ENCODE peak calls at places on chromosomes 5 and 9, in six cellular contexts. M, Z, J, T, W and C are unnamed samples.
A peak's percentile ranks its signal among the peaks of the same experiment; 100 is the strongest.

GRCh38 chr9:108474356-108474755 is 381.4 kb downstream of the ACTL7B start:
- DNase-seq in M (no peak), Z (no peak), J (no peak), T (no peak), W (no peak), C (no peak)

GRCh38 chr9:96033896-96034295 is 158.4 kb downstream of the ERCC6L2 start:
- DNase-seq in T (no peak), W (no peak), M (no peak), J (no peak), Z (no peak), C (no peak)

GRCh38 chr9:126667190-126668055 is 53.7 kb downstream of the LMX1B start:
- DNase-seq in J (no peak), Z (no peak), T (no peak), M (no peak), W (peak; percentile 26), C (no peak)

GRCh38 chr5:10572451-10572850 is 8.6 kb downstream of the ANKRD33B start:
- DNase-seq in W (no peak), M (no peak), Z (no peak), J (no peak), T (no peak), C (no peak)

GRCh38 chr9:136021171-136021890 is 60.2 kb upstream of the UBAC1 start:
- DNase-seq in W (no peak), J (no peak), Z (no peak), M (no peak), T (no peak), C (peak; percentile 18)

GRCh38 chr9:38694676-38695075 is 25.3 kb downstream of the FAM240B start:
- DNase-seq in M (no peak), Z (no peak), T (no peak), J (no peak), W (no peak), C (no peak)

GRCh38 chr5:54821445-54822330 is 163.7 kb downstream of the ESM1 start:
- DNase-seq in T (no peak), Z (no peak), J (no peak), W (no peak), M (no peak), C (no peak)

GRCh38 chr5:108295588-108296368 is 86.1 kb downstream of the FBXL17 start:
- DNase-seq in M (no peak), J (no peak), Z (no peak), T (peak; percentile 56), W (no peak), C (no peak)

GRCh38 chr5:912356-913091 is 19.8 kb downstream of the TRIP13 start:
- DNase-seq in M (peak; percentile 77), T (peak; percentile 83), Z (peak; percentile 98), W (no peak), J (peak; percentile 59), C (no peak)

GRCh38 chr9:125649315-125649714 is 57.7 kb downstream of the MAPKAP1 start:
- DNase-seq in M (no peak), T (peak; percentile 67), Z (peak; percentile 17), W (no peak), J (no peak), C (peak; percentile 46)

GRCh38 chr9:27626629-27627564 is 53.6 kb upstream of the C9orf72 start:
- DNase-seq in M (no peak), J (no peak), Z (no peak), T (no peak), W (no peak), C (no peak)

GRCh38 chr9:136488247-136489214 is 5.7 kb upstream of the SEC16A start:
- DNase-seq in J (peak; percentile 85), W (peak; percentile 82), M (peak; percentile 71), T (peak; percentile 32), Z (peak; percentile 57), C (peak; percentile 94)

GRCh38 chr5:28483327-28484025 is 1445.1 kb upstream of the CDH9 start:
- DNase-seq in W (no peak), Z (no peak), M (no peak), T (no peak), J (no peak), C (peak; percentile 39)

GRCh38 chr5:135881244-135881643 is 14.4 kb downstream of the IL9 start:
- DNase-seq in T (no peak), W (no peak), Z (no peak), J (no peak), M (no peak), C (no peak)

GRCh38 chr9:75101004-75101601 is 12.8 kb downstream of the OSTF1 start:
- DNase-seq in Z (no peak), W (no peak), T (no peak), M (no peak), J (peak; percentile 61), C (peak; percentile 67)

GRCh38 chr9:89677696-89678393 is 73.0 kb downstream of the GADD45G start:
- DNase-seq in J (no peak), M (no peak), W (no peak), T (no peak), Z (no peak), C (no peak)